ENCODE peak calls at places on chromosome 7, in five cellular contexts. G, U, B, W and C are unnamed samples.

GRCh38 chr7:87474046-87474445 is 1.4 kb downstream of the ABCB4 start:
- DNase-seq in G (no peak), U (no peak), B (no peak), W (no peak), C (no peak)

GRCh38 chr7:136050462-136050847 is 73.3 kb upstream of the MTPN start:
- DNase-seq in G (no peak), U (no peak), B (no peak), W (no peak), C (no peak)

GRCh38 chr7:76108540-76109233 is 60.8 kb downstream of the MDH2 start:
- DNase-seq in G (no peak), U (no peak), B (peak), W (no peak), C (no peak)

GRCh38 chr7:33201821-33202220 is 72.5 kb downstream of the BBS9 start:
- DNase-seq in G (no peak), U (no peak), B (no peak), W (no peak), C (no peak)

GRCh38 chr7:37342665-37343471 is 105.8 kb downstream of the ELMO1 start:
- DNase-seq in G (no peak), U (peak), B (no peak), W (peak), C (peak)

GRCh38 chr7:96224682-96225081 is 97.2 kb downstream of the SLC25A13 start:
- DNase-seq in G (peak), U (no peak), B (no peak), W (no peak), C (no peak)

GRCh38 chr7:128406986-128407589 is 2.7 kb downstream of the IMPDH1 start:
- DNase-seq in G (no peak), U (no peak), B (no peak), W (no peak), C (no peak)

GRCh38 chr7:86689363-86689762 is 45.7 kb downstream of the GRM3 start:
- DNase-seq in G (no peak), U (no peak), B (no peak), W (no peak), C (no peak)

GRCh38 chr7:57424515-57425238 is 25.3 kb upstream of the ZNF716 start:
- DNase-seq in G (no peak), U (no peak), B (no peak), W (no peak), C (no peak)

GRCh38 chr7:47360301-47360900 is 221.5 kb downstream of the TNS3 start:
- DNase-seq in G (no peak), U (no peak), B (no peak), W (no peak), C (no peak)

GRCh38 chr7:135321556-135321955 is 87.9 kb downstream of the STRA8 start:
- DNase-seq in G (no peak), U (no peak), B (no peak), W (no peak), C (no peak)

GRCh38 chr7:47539398-47540052 is 42.4 kb downstream of the TNS3 start:
- DNase-seq in G (peak), U (no peak), B (no peak), W (no peak), C (no peak)